ENCODE peak calls at places on chromosomes 7 and 10, in eight cellular contexts. J, F, N, L, R, D, A and T are unnamed samples.

GRCh38 chr7:46545790-46546189 is 624.7 kb upstream of the IGFBP3 start:
- DNase-seq in J (no peak), F (no peak), N (peak), L (no peak), R (no peak), D (no peak), A (peak), T (peak)

GRCh38 chr10:110307805-110308204 is 3.1 kb upstream of the SMNDC1 start:
- DNase-seq in J (no peak), F (no peak), N (no peak), L (no peak), R (no peak), D (no peak), A (no peak), T (no peak)

GRCh38 chr7:23470290-23471089 is at the start of gene IGF2BP3:
- DNase-seq in J (peak), F (no peak), N (peak), L (peak), R (peak), D (peak), A (peak), T (peak)

GRCh38 chr7:104931181-104931781 is 82.7 kb upstream of the KMT2E start:
- DNase-seq in J (peak), F (no peak), N (no peak), L (peak), R (no peak), D (no peak), A (no peak), T (no peak)

GRCh38 chr10:76255241-76255640 is 823.8 kb downstream of the LRMDA start:
- DNase-seq in J (no peak), F (no peak), N (no peak), L (no peak), R (no peak), D (no peak), A (peak), T (no peak)

GRCh38 chr7:117916309-117916708 is 43.1 kb upstream of the CTTNBP2 start:
- DNase-seq in J (no peak), F (no peak), N (no peak), L (no peak), R (no peak), D (no peak), A (no peak), T (no peak)

GRCh38 chr10:4947635-4948596 is 15.3 kb upstream of the AKR1C1 start:
- DNase-seq in J (no peak), F (no peak), N (peak), L (no peak), R (no peak), D (peak), A (peak), T (no peak)

GRCh38 chr7:155581107-155581830 is 34.9 kb upstream of the CNPY1 start:
- DNase-seq in J (no peak), F (no peak), N (no peak), L (no peak), R (peak), D (no peak), A (no peak), T (no peak)

GRCh38 chr10:121583857-121584256 is 14.4 kb downstream of the FGFR2 start:
- DNase-seq in J (no peak), F (no peak), N (no peak), L (no peak), R (no peak), D (no peak), A (no peak), T (no peak)

GRCh38 chr10:20254497-20254896 is 438.3 kb downstream of the PLXDC2 start:
- DNase-seq in J (no peak), F (no peak), N (no peak), L (no peak), R (no peak), D (no peak), A (no peak), T (no peak)

GRCh38 chr7:7681191-7681935 is 37.0 kb downstream of the RPA3 start:
- DNase-seq in J (no peak), F (no peak), N (peak), L (no peak), R (no peak), D (no peak), A (peak), T (peak)

GRCh38 chr7:14085901-14086300 is 96.4 kb upstream of the ETV1 start:
- DNase-seq in J (no peak), F (no peak), N (peak), L (no peak), R (no peak), D (no peak), A (no peak), T (no peak)

GRCh38 chr10:51030480-51030879 is 43.8 kb upstream of the PRKG1 start:
- DNase-seq in J (no peak), F (no peak), N (no peak), L (no peak), R (no peak), D (no peak), A (no peak), T (no peak)

GRCh38 chr7:52586704-52587103 is 448.7 kb upstream of the POM121L12 start:
- DNase-seq in J (no peak), F (no peak), N (no peak), L (peak), R (no peak), D (no peak), A (peak), T (no peak)

GRCh38 chr7:140674356-140674800 is 1.6 kb downstream of the ADCK2 start:
- DNase-seq in J (no peak), F (no peak), N (no peak), L (no peak), R (peak), D (no peak), A (no peak), T (no peak)

GRCh38 chr7:135514856-135515255 is 5.0 kb upstream of the CNOT4 start:
- DNase-seq in J (no peak), F (no peak), N (no peak), L (no peak), R (no peak), D (no peak), A (no peak), T (no peak)

GRCh38 chr7:28296571-28297483 is 115.5 kb upstream of the CREB5 start:
- DNase-seq in J (peak), F (peak), N (no peak), L (peak), R (peak), D (peak), A (peak), T (peak)

GRCh38 chr7:39609462-39610149 is 13.8 kb upstream of the RALA start:
- DNase-seq in J (peak), F (peak), N (no peak), L (peak), R (no peak), D (no peak), A (no peak), T (peak)

GRCh38 chr10:92284112-92284704 is 6.7 kb downstream of the CPEB3 start:
- DNase-seq in J (no peak), F (no peak), N (no peak), L (no peak), R (no peak), D (no peak), A (no peak), T (no peak)

GRCh38 chr7:141074162-141074989 is 512 bp downstream of the TMEM178B start:
- DNase-seq in J (peak), F (peak), N (no peak), L (peak), R (peak), D (no peak), A (peak), T (no peak)

GRCh38 chr7:152891837-152892236 is 132.3 kb downstream of the ACTR3B start:
- DNase-seq in J (no peak), F (peak), N (no peak), L (no peak), R (peak), D (no peak), A (no peak), T (no peak)

GRCh38 chr10:104580774-104581675 is 60.1 kb upstream of the SORCS3 start:
- DNase-seq in J (peak), F (peak), N (peak), L (peak), R (peak), D (peak), A (peak), T (peak)

GRCh38 chr10:98463976-98464754 is 17.4 kb upstream of the HPS1 start:
- DNase-seq in J (no peak), F (no peak), N (no peak), L (no peak), R (no peak), D (no peak), A (no peak), T (peak)

GRCh38 chr7:26593405-26593804 is 271.0 kb downstream of the SKAP2 start:
- DNase-seq in J (peak), F (no peak), N (no peak), L (peak), R (no peak), D (no peak), A (no peak), T (no peak)

GRCh38 chr10:22333667-22334282 is 11.5 kb upstream of the SPAG6 start:
- DNase-seq in J (no peak), F (no peak), N (no peak), L (no peak), R (no peak), D (no peak), A (no peak), T (peak)

GRCh38 chr7:142581341-142581740 is 167.9 kb upstream of the PRSS1 start:
- DNase-seq in J (no peak), F (no peak), N (no peak), L (no peak), R (peak), D (no peak), A (peak), T (no peak)

GRCh38 chr10:79191951-79192676 is 123.3 kb downstream of the ZMIZ1 start:
- DNase-seq in J (no peak), F (no peak), N (no peak), L (no peak), R (no peak), D (no peak), A (no peak), T (no peak)

GRCh38 chr7:82469207-82469606 is 25.6 kb upstream of the CACNA2D1 start:
- DNase-seq in J (no peak), F (no peak), N (no peak), L (no peak), R (no peak), D (no peak), A (no peak), T (no peak)

GRCh38 chr10:61195219-61195618 is 251.2 kb upstream of the RHOBTB1 start:
- DNase-seq in J (no peak), F (no peak), N (no peak), L (no peak), R (no peak), D (no peak), A (no peak), T (no peak)